ENCODE peak calls at places on chromosomes 6 and 20, in nine cellular contexts. L is transverse colon, U is uterus, I is cardiac fibroblast, D is fibroblast of lung, S is bronchial epithelial cell, Z is GM12864, J is fibroblast of mammary gland, X is tibial nerve. Q is an unnamed sample.
A peak's percentile ranks its signal among the peaks of the same experiment; 100 is the strongest.

GRCh38 chr20:59515013-59515905 is 89.1 kb upstream of the PHACTR3 start:
- DNase-seq in L (peak; percentile 73), U (no peak), I (peak; percentile 57), D (peak; percentile 38), S (peak; percentile 33), Z (no peak), J (peak; percentile 52), X (peak; percentile 65), Q (no peak)

GRCh38 chr6:42224222-42225042 is 6.8 kb upstream of the MRPS10 start:
- DNase-seq in L (no peak), U (no peak), I (peak; percentile 95), D (peak; percentile 92), S (peak; percentile 100), Z (peak; percentile 91), J (peak; percentile 97), X (no peak), Q (peak; percentile 14)

GRCh38 chr6:109296305-109296915 is 85.9 kb downstream of the CD164 start:
- DNase-seq in L (peak; percentile 68), U (no peak), I (no peak), D (no peak), S (peak; percentile 20), Z (no peak), J (no peak), X (no peak), Q (no peak)

GRCh38 chr6:30836431-30836866 is 47.9 kb upstream of the DDR1 start:
- DNase-seq in L (no peak), U (peak; percentile 37), I (peak; percentile 62), D (peak; percentile 66), S (no peak), Z (no peak), J (peak; percentile 51), X (no peak), Q (no peak)

GRCh38 chr20:36402708-36403107 is 96.6 kb downstream of the DLGAP4 start:
- DNase-seq in L (no peak), U (no peak), I (no peak), D (no peak), S (no peak), Z (no peak), J (no peak), X (no peak), Q (no peak)

GRCh38 chr20:63903796-63904570 is 9.1 kb downstream of the DNAJC5 start:
- DNase-seq in L (no peak), U (no peak), I (no peak), D (no peak), S (no peak), Z (no peak), J (no peak), X (no peak), Q (no peak)

GRCh38 chr20:12051206-12052163 is 133.8 kb downstream of the BTBD3 start:
- DNase-seq in L (no peak), U (no peak), I (no peak), D (no peak), S (no peak), Z (no peak), J (peak; percentile 47), X (no peak), Q (no peak)

GRCh38 chr20:38155811-38156210 is 9.3 kb downstream of the TGM2 start:
- DNase-seq in L (no peak), U (no peak), I (no peak), D (no peak), S (no peak), Z (no peak), J (no peak), X (no peak), Q (no peak)

GRCh38 chr20:56607061-56607704 is 21.9 kb upstream of the TFAP2C start:
- DNase-seq in L (no peak), U (no peak), I (no peak), D (no peak), S (no peak), Z (no peak), J (no peak), X (no peak), Q (no peak)

DNA sequence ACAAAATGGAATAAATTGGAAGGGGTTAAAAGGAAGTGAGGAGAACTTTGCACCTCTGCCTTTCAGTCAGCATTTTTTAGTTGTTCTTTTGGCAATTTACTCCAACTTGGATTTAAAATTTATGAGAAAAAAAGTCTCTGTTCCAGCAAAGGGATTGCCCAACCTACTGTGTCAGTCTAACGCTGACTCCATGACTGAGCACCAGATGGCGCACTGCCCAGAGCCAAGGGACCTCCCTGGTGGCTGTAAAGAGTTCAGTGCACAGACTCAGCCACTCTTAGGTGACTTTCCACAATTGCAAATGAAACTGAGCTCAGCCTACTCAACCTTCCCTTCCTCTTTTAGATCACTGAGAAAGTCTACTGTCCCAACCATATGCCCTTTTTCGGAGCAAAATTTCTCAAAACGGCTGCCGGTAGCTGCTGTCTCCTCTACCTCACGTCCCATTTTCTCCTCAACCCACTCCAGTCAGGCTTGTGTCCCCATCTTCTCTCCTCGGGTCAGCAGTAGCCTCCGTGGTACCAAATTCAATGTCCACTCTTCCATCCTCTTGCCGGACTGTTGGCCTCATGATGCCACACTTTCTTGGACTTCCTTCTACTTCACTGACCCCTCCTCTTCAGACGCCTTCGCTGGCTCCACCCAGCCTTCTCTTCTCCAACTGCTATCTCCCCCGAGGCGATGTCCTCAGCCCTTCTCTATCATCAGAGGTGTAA is 38.7 kb downstream of the GSTA2 start:
- DNase-seq in L (peak; percentile 81), U (no peak), I (peak; percentile 78), D (peak; percentile 75), S (peak; percentile 68), Z (peak; percentile 70), J (peak; percentile 83), X (peak; percentile 61), Q (peak; percentile 77)
- TF ChIP-seq CTCF in L (peak; percentile 28), U (no peak), I (peak; percentile 56), D (peak; percentile 38), S (peak; percentile 80), Z (peak; percentile 92), J (peak; percentile 63), X (peak; percentile 24), Q (peak; percentile 75)

DNA sequence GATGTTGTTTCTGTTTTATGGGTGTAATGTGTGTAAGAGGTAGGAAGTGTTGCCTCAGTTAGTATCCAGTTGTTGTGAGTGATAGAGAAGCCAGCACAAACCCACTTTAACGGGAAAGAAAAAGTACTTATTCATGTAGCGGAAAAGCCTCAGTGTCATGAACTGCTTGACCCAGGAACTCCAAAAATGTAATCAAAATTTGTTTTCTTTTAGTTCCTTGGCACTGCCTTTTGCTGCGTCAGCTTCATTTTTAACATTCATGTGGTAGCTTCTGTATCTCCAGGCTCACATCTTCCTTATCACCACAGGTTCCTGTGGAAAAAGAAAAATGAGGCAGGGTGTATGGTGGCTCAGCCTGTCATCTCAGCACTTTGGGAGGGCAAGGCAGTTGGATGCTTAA is 46.4 kb upstream of the CCDC28A start:
- DNase-seq in L (no peak), U (no peak), I (peak; percentile 3), D (no peak), S (no peak), Z (no peak), J (no peak), X (no peak), Q (no peak)
- TF ChIP-seq CTCF in L (no peak), U (no peak), I (no peak), D (no peak), S (no peak), Z (no peak), J (no peak), X (no peak), Q (no peak)

GRCh38 chr6:12961761-12962160 is 245.2 kb downstream of the PHACTR1 start:
- DNase-seq in L (no peak), U (no peak), I (no peak), D (no peak), S (no peak), Z (no peak), J (no peak), X (no peak), Q (no peak)

GRCh38 chr6:12958052-12958706 is 241.6 kb downstream of the PHACTR1 start:
- DNase-seq in L (no peak), U (no peak), I (peak; percentile 26), D (no peak), S (peak; percentile 8), Z (no peak), J (no peak), X (no peak), Q (no peak)

GRCh38 chr6:12955996-12956395 is 239.4 kb downstream of the PHACTR1 start:
- DNase-seq in L (no peak), U (no peak), I (no peak), D (no peak), S (no peak), Z (no peak), J (no peak), X (no peak), Q (no peak)

GRCh38 chr6:12956991-12957320 is 240.4 kb downstream of the PHACTR1 start:
- DNase-seq in L (no peak), U (no peak), I (no peak), D (no peak), S (no peak), Z (no peak), J (no peak), X (no peak), Q (no peak)

GRCh38 chr6:12957321-12958051 is 240.9 kb downstream of the PHACTR1 start:
- DNase-seq in L (peak; percentile 26), U (peak; percentile 36), I (peak; percentile 63), D (peak; percentile 48), S (peak; percentile 60), Z (no peak), J (peak; percentile 69), X (peak; percentile 28), Q (peak; percentile 31)
- TF ChIP-seq CTCF in L (no peak), U (no peak), I (no peak), D (no peak), S (no peak), Z (no peak), J (no peak), X (no peak), Q (no peak)

DNA sequence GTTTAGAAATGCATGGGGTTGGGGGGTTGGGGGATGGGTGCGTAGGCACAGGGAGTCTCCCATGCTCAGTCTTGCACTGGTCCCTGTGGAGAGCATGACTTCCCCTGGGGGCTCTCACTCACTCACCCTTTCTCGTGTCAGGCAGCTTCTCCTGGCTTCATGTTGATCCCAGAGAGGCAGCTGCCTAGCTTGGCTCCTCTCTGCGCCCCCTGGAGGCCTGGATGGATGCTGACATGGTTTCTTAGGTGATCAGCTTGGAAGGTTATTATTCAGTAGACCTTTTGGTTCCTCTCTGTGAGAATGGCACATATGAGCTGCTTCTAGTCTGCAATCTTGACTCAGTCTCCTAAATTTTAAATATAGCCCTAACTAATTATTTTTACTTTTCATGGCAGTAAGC is 109.3 kb upstream of the FAM83B start:
- DNase-seq in L (no peak), U (no peak), I (peak; percentile 4), D (no peak), S (no peak), Z (no peak), J (peak; percentile 2), X (no peak), Q (peak; percentile 9)
- TF ChIP-seq CTCF in L (no peak), U (no peak), I (peak; percentile 23), D (no peak), S (peak; percentile 11), Z (peak; percentile 70), J (peak; percentile 26), X (no peak), Q (peak; percentile 19)